ENCODE peak calls at places on chromosomes 3 and 15, in five cellular contexts. One of them, this sample, is unnamed.
A peak's percentile ranks its signal among the peaks of the same experiment; 100 is the strongest.

GRCh38 chr15:90859234-90860131 is 8.9 kb upstream of the FURIN start:
- DNase-seq in AG08395: no peak
- DNase-seq in NCI-H1105 treated with DMSO at 0.1 percent for 48 hours: no peak
- DNase-seq in kidney epithelial cell: no peak
- DNase-seq in HFFc6: no peak
- DNase-seq in this sample: no peak

GRCh38 chr3:77169844-77170243 is 129.9 kb downstream of the ROBO2 start:
- DNase-seq in AG08395: no peak
- DNase-seq in kidney epithelial cell: no peak
- DNase-seq in NCI-H1105 treated with DMSO at 0.1 percent for 48 hours: no peak
- DNase-seq in HFFc6: no peak
- DNase-seq in this sample: no peak

GRCh38 chr15:69305204-69305931 is 6.7 kb downstream of the PAQR5 start:
- DNase-seq in HFFc6: peak; percentile 67
- DNase-seq in kidney epithelial cell: peak; percentile 50
- DNase-seq in NCI-H1105 treated with DMSO at 0.1 percent for 48 hours: no peak
- DNase-seq in AG08395: peak; percentile 92
- DNase-seq in this sample: peak; percentile 90

GRCh38 chr3:157493627-157494550 is 9.3 kb downstream of the VEPH1 start:
- DNase-seq in kidney epithelial cell: peak; percentile 18
- DNase-seq in HFFc6: peak; percentile 63
- DNase-seq in NCI-H1105 treated with DMSO at 0.1 percent for 48 hours: peak; percentile 77
- DNase-seq in AG08395: peak; percentile 70
- DNase-seq in this sample: peak; percentile 20

GRCh38 chr15:75786564-75786925 is 56.7 kb upstream of the UBE2Q2 start:
- DNase-seq in AG08395: no peak
- DNase-seq in HFFc6: no peak
- DNase-seq in kidney epithelial cell: no peak
- DNase-seq in NCI-H1105 treated with DMSO at 0.1 percent for 48 hours: no peak
- DNase-seq in this sample: no peak

GRCh38 chr15:66154581-66154980 is 99.0 kb downstream of the MEGF11 start:
- DNase-seq in NCI-H1105 treated with DMSO at 0.1 percent for 48 hours: peak; percentile 72
- DNase-seq in kidney epithelial cell: no peak
- DNase-seq in HFFc6: no peak
- DNase-seq in AG08395: no peak
- DNase-seq in this sample: no peak

GRCh38 chr15:81285461-81285860 is 38.5 kb downstream of the STARD5 start:
- DNase-seq in kidney epithelial cell: no peak
- DNase-seq in NCI-H1105 treated with DMSO at 0.1 percent for 48 hours: no peak
- DNase-seq in HFFc6: no peak
- DNase-seq in AG08395: no peak
- DNase-seq in this sample: no peak

GRCh38 chr15:78565951-78566774 is 843 bp downstream of the CHRNA5 start:
- DNase-seq in AG08395: peak; percentile 21
- DNase-seq in kidney epithelial cell: no peak
- DNase-seq in NCI-H1105 treated with DMSO at 0.1 percent for 48 hours: peak; percentile 20
- DNase-seq in HFFc6: peak; percentile 19
- DNase-seq in this sample: peak; percentile 51

GRCh38 chr15:56817266-56817665 is 84.0 kb upstream of the ZNF280D start:
- DNase-seq in NCI-H1105 treated with DMSO at 0.1 percent for 48 hours: no peak
- DNase-seq in AG08395: peak; percentile 41
- DNase-seq in HFFc6: peak; percentile 11
- DNase-seq in kidney epithelial cell: peak; percentile 75
- DNase-seq in this sample: no peak

GRCh38 chr3:136932518-136932917 is 25.3 kb upstream of the IL20RB start:
- DNase-seq in NCI-H1105 treated with DMSO at 0.1 percent for 48 hours: no peak
- DNase-seq in kidney epithelial cell: no peak
- DNase-seq in HFFc6: no peak
- DNase-seq in AG08395: no peak
- DNase-seq in this sample: no peak

GRCh38 chr3:168981396-168981795 is 682.1 kb downstream of the MECOM start:
- DNase-seq in kidney epithelial cell: no peak
- DNase-seq in AG08395: no peak
- DNase-seq in HFFc6: no peak
- DNase-seq in NCI-H1105 treated with DMSO at 0.1 percent for 48 hours: no peak
- DNase-seq in this sample: no peak

GRCh38 chr15:80595391-80595790 is 99.7 kb upstream of the ABHD17C start:
- DNase-seq in HFFc6: no peak
- DNase-seq in NCI-H1105 treated with DMSO at 0.1 percent for 48 hours: no peak
- DNase-seq in AG08395: no peak
- DNase-seq in kidney epithelial cell: no peak
- DNase-seq in this sample: no peak

GRCh38 chr3:186452517-186452916 is 90.5 kb upstream of the DGKG start:
- DNase-seq in HFFc6: peak; percentile 86
- DNase-seq in AG08395: peak; percentile 59
- DNase-seq in kidney epithelial cell: peak; percentile 53
- DNase-seq in NCI-H1105 treated with DMSO at 0.1 percent for 48 hours: no peak
- DNase-seq in this sample: peak; percentile 80

GRCh38 chr15:66646308-66646707 is 55.7 kb upstream of the SMAD6 start:
- DNase-seq in HFFc6: no peak
- DNase-seq in AG08395: peak; percentile 83
- DNase-seq in NCI-H1105 treated with DMSO at 0.1 percent for 48 hours: no peak
- DNase-seq in kidney epithelial cell: no peak
- DNase-seq in this sample: no peak

GRCh38 chr15:52289629-52290081 is 5.9 kb downstream of the MYO5C start:
- DNase-seq in kidney epithelial cell: no peak
- DNase-seq in AG08395: no peak
- DNase-seq in HFFc6: no peak
- DNase-seq in NCI-H1105 treated with DMSO at 0.1 percent for 48 hours: no peak
- DNase-seq in this sample: no peak

GRCh38 chr15:74614744-74615312 is 808 bp upstream of the CLK3 start:
- DNase-seq in NCI-H1105 treated with DMSO at 0.1 percent for 48 hours: peak; percentile 15
- DNase-seq in kidney epithelial cell: no peak
- DNase-seq in HFFc6: peak; percentile 62
- DNase-seq in AG08395: peak; percentile 97
- DNase-seq in this sample: peak; percentile 97

GRCh38 chr3:49378249-49378899 is 20.2 kb upstream of the GPX1 start:
- DNase-seq in NCI-H1105 treated with DMSO at 0.1 percent for 48 hours: no peak
- DNase-seq in kidney epithelial cell: no peak
- DNase-seq in HFFc6: peak; percentile 73
- DNase-seq in AG08395: peak; percentile 47
- DNase-seq in this sample: no peak

GRCh38 chr3:16174389-16174788 is at the start of gene GALNT15:
- DNase-seq in NCI-H1105 treated with DMSO at 0.1 percent for 48 hours: no peak
- DNase-seq in kidney epithelial cell: peak; percentile 47
- DNase-seq in HFFc6: peak; percentile 94
- DNase-seq in AG08395: peak; percentile 93
- DNase-seq in this sample: peak; percentile 89

GRCh38 chr3:9088431-9089353 is 125.4 kb upstream of the RAD18 start:
- DNase-seq in NCI-H1105 treated with DMSO at 0.1 percent for 48 hours: no peak
- DNase-seq in kidney epithelial cell: no peak
- DNase-seq in HFFc6: no peak
- DNase-seq in AG08395: no peak
- DNase-seq in this sample: no peak

GRCh38 chr3:150315711-150316110 is 92.4 kb upstream of the TSC22D2 start:
- DNase-seq in HFFc6: no peak
- DNase-seq in kidney epithelial cell: no peak
- DNase-seq in NCI-H1105 treated with DMSO at 0.1 percent for 48 hours: no peak
- DNase-seq in AG08395: no peak
- DNase-seq in this sample: no peak

GRCh38 chr15:35078221-35078915 is 6.7 kb downstream of the NANOGP8 start:
- DNase-seq in NCI-H1105 treated with DMSO at 0.1 percent for 48 hours: peak; percentile 37
- DNase-seq in kidney epithelial cell: peak; percentile 19
- DNase-seq in HFFc6: peak; percentile 36
- DNase-seq in AG08395: peak; percentile 70
- DNase-seq in this sample: peak; percentile 80

GRCh38 chr15:60379466-60380274 is 18.1 kb downstream of the ANXA2 start:
- DNase-seq in AG08395: peak; percentile 80
- DNase-seq in NCI-H1105 treated with DMSO at 0.1 percent for 48 hours: no peak
- DNase-seq in HFFc6: peak; percentile 97
- DNase-seq in kidney epithelial cell: peak; percentile 86
- DNase-seq in this sample: peak; percentile 49

GRCh38 chr3:177146646-177147045 is 50.6 kb downstream of the TBL1XR1 start:
- DNase-seq in NCI-H1105 treated with DMSO at 0.1 percent for 48 hours: no peak
- DNase-seq in HFFc6: no peak
- DNase-seq in kidney epithelial cell: no peak
- DNase-seq in AG08395: peak; percentile 51
- DNase-seq in this sample: no peak

GRCh38 chr3:52153389-52154096 is 680 bp downstream of the POC1A start:
- DNase-seq in AG08395: peak; percentile 62
- DNase-seq in kidney epithelial cell: no peak
- DNase-seq in NCI-H1105 treated with DMSO at 0.1 percent for 48 hours: peak; percentile 81
- DNase-seq in HFFc6: peak; percentile 73
- DNase-seq in this sample: peak; percentile 68

GRCh38 chr15:41928100-41928499 is 34.2 kb upstream of the SPTBN5 start:
- DNase-seq in kidney epithelial cell: no peak
- DNase-seq in AG08395: no peak
- DNase-seq in HFFc6: no peak
- DNase-seq in NCI-H1105 treated with DMSO at 0.1 percent for 48 hours: no peak
- DNase-seq in this sample: no peak

GRCh38 chr15:66748320-66748779 is 46.3 kb downstream of the SMAD6 start:
- DNase-seq in AG08395: peak; percentile 63
- DNase-seq in HFFc6: peak; percentile 80
- DNase-seq in kidney epithelial cell: no peak
- DNase-seq in NCI-H1105 treated with DMSO at 0.1 percent for 48 hours: no peak
- DNase-seq in this sample: peak; percentile 49

GRCh38 chr3:17643691-17644090 is 98.7 kb downstream of the TBC1D5 start:
- DNase-seq in kidney epithelial cell: no peak
- DNase-seq in HFFc6: peak; percentile 32
- DNase-seq in AG08395: peak; percentile 41
- DNase-seq in NCI-H1105 treated with DMSO at 0.1 percent for 48 hours: no peak
- DNase-seq in this sample: no peak

GRCh38 chr15:50247819-50248650 is 17.5 kb downstream of the HDC start:
- DNase-seq in kidney epithelial cell: no peak
- DNase-seq in HFFc6: no peak
- DNase-seq in AG08395: no peak
- DNase-seq in NCI-H1105 treated with DMSO at 0.1 percent for 48 hours: no peak
- DNase-seq in this sample: no peak

GRCh38 chr15:75149911-75150709 is 51.6 kb upstream of the C15orf39 start:
- DNase-seq in HFFc6: peak; percentile 96
- DNase-seq in AG08395: peak; percentile 64
- DNase-seq in kidney epithelial cell: no peak
- DNase-seq in NCI-H1105 treated with DMSO at 0.1 percent for 48 hours: no peak
- DNase-seq in this sample: no peak

GRCh38 chr15:57591237-57591821 is 375 bp upstream of the MYZAP start:
- DNase-seq in AG08395: no peak
- DNase-seq in kidney epithelial cell: no peak
- DNase-seq in NCI-H1105 treated with DMSO at 0.1 percent for 48 hours: peak; percentile 8
- DNase-seq in HFFc6: no peak
- DNase-seq in this sample: no peak